ENCODE peak calls at places on chromosomes 1 and 21, in seven cellular contexts. E, Q, F, Z, K, P and A are unnamed samples.

GRCh38 chr1:115469703-115470476 is 131.8 kb upstream of the NGF start:
- DNase-seq in E (peak), Q (no peak), F (no peak), Z (no peak), K (peak), P (peak), A (peak)

GRCh38 chr21:45695086-45695485 is 51.6 kb downstream of the PCBP3 start:
- DNase-seq in E (no peak), Q (no peak), F (no peak), Z (no peak), K (no peak), P (no peak), A (no peak)

GRCh38 chr1:80656628-80657019 is 1144.1 kb upstream of the ADGRL2 start:
- DNase-seq in E (no peak), Q (no peak), F (no peak), Z (no peak), K (peak), P (no peak), A (no peak)

GRCh38 chr1:211800925-211801607 is 29.5 kb downstream of the LPGAT1 start:
- DNase-seq in E (no peak), Q (no peak), F (no peak), Z (no peak), K (no peak), P (no peak), A (no peak)

GRCh38 chr1:224381880-224382548 is 25.3 kb downstream of the CNIH4 start:
- DNase-seq in E (no peak), Q (no peak), F (no peak), Z (no peak), K (no peak), P (no peak), A (no peak)

GRCh38 chr1:214717323-214717722 is 114.3 kb downstream of the CENPF start:
- DNase-seq in E (no peak), Q (no peak), F (no peak), Z (no peak), K (peak), P (no peak), A (no peak)

GRCh38 chr1:16158993-16159831 is 3.3 kb upstream of the EPHA2 start:
- DNase-seq in E (no peak), Q (no peak), F (no peak), Z (no peak), K (no peak), P (no peak), A (no peak)

GRCh38 chr1:52911541-52911940 is 10.0 kb downstream of the ECHDC2 start:
- DNase-seq in E (no peak), Q (no peak), F (no peak), Z (no peak), K (no peak), P (peak), A (no peak)

GRCh38 chr1:12246584-12246983 is 16.8 kb downstream of the VPS13D start:
- DNase-seq in E (no peak), Q (no peak), F (peak), Z (no peak), K (no peak), P (no peak), A (no peak)

GRCh38 chr1:212438831-212439237 is 6.1 kb downstream of the NENF start:
- DNase-seq in E (no peak), Q (no peak), F (no peak), Z (no peak), K (no peak), P (no peak), A (no peak)